ENCODE peak calls at places on chromosomes 12 and 14, in five cellular contexts. J is A549, H is H1, D is ovary, Y is sigmoid colon. Z is an unnamed sample.

GRCh38 chr12:2638273-2639019 is 156.3 kb upstream of the FKBP4 start:
- DNase-seq in D (no peak), Y (peak), H (no peak), J (no peak), Z (no peak)

GRCh38 chr12:71639341-71639760 is 24.3 kb downstream of the ZFC3H1 start:
- DNase-seq in D (no peak), Y (no peak), J (peak), H (no peak), Z (no peak)

GRCh38 chr14:91114079-91115065 is 499 bp downstream of the DGLUCY start:
- DNase-seq in D (no peak), Y (peak), J (no peak), H (peak), Z (no peak)

GRCh38 chr14:60777856-60778578 is 43.5 kb downstream of the MNAT1 start:
- DNase-seq in Y (no peak), H (no peak), J (peak), D (no peak), Z (no peak)

GRCh38 chr14:60639677-60640076 is 9.6 kb downstream of the SIX1 start:
- DNase-seq in H (no peak), J (no peak), D (no peak), Y (no peak), Z (no peak)

GRCh38 chr14:104144911-104145825 is 6.8 kb downstream of the KIF26A start:
- DNase-seq in H (no peak), Y (peak), D (peak), J (no peak), Z (no peak)

GRCh38 chr12:4379410-4379809 is at the start of gene FGF23:
- DNase-seq in J (no peak), D (no peak), Y (no peak), H (peak), Z (peak)

GRCh38 chr12:58310828-58311273 is 369.5 kb downstream of the ATP23 start:
- DNase-seq in Y (no peak), H (no peak), J (peak), D (no peak), Z (no peak)

GRCh38 chr12:57893460-57894353 is 47.2 kb upstream of the CTDSP2 start:
- DNase-seq in H (no peak), J (no peak), Y (peak), D (peak), Z (peak)

GRCh38 chr12:48157889-48158370 is 615 bp upstream of the ASB8 start:
- DNase-seq in H (no peak), D (no peak), J (no peak), Y (no peak), Z (no peak)

GRCh38 chr12:48005750-48006021 is 1.4 kb upstream of the COL2A1 start:
- DNase-seq in D (no peak), Y (no peak), J (no peak), H (no peak), Z (no peak)

GRCh38 chr12:43795716-43796282 is 10.3 kb downstream of the TWF1 start:
- DNase-seq in Y (no peak), J (peak), H (no peak), D (no peak), Z (no peak)

GRCh38 chr12:41188841-41189394 is 798 bp downstream of the PDZRN4 start:
- DNase-seq in J (no peak), D (no peak), Y (no peak), H (no peak), Z (no peak)

GRCh38 chr12:71442567-71442931 is 3.0 kb downstream of the LGR5 start:
- DNase-seq in H (no peak), D (no peak), J (no peak), Y (no peak), Z (no peak)

GRCh38 chr14:95530461-95531170 is 4.2 kb upstream of the GLRX5 start:
- DNase-seq in H (no peak), D (no peak), J (no peak), Y (no peak), Z (no peak)

GRCh38 chr12:12017135-12017581 is 53.6 kb upstream of the BCL2L14 start:
- DNase-seq in J (no peak), D (no peak), Y (no peak), H (no peak), Z (no peak)

GRCh38 chr12:110721570-110721969 is 21.1 kb downstream of the PPP1CC start:
- DNase-seq in D (no peak), J (no peak), H (no peak), Y (no peak), Z (no peak)

GRCh38 chr14:90509403-90509802 is 112.6 kb downstream of the CALM1 start:
- DNase-seq in H (no peak), J (no peak), Y (no peak), D (no peak), Z (no peak)

GRCh38 chr12:57889541-57889989 is 43.0 kb upstream of the CTDSP2 start:
- DNase-seq in J (no peak), Y (peak), D (peak), H (no peak), Z (peak)

GRCh38 chr14:51726166-51726899 is 74.6 kb downstream of the FRMD6 start:
- DNase-seq in J (no peak), H (no peak), D (no peak), Y (no peak), Z (no peak)

GRCh38 chr12:121784460-121784859 is 9.0 kb downstream of the RHOF start:
- DNase-seq in Y (no peak), J (peak), D (no peak), H (no peak), Z (no peak)

DNA sequence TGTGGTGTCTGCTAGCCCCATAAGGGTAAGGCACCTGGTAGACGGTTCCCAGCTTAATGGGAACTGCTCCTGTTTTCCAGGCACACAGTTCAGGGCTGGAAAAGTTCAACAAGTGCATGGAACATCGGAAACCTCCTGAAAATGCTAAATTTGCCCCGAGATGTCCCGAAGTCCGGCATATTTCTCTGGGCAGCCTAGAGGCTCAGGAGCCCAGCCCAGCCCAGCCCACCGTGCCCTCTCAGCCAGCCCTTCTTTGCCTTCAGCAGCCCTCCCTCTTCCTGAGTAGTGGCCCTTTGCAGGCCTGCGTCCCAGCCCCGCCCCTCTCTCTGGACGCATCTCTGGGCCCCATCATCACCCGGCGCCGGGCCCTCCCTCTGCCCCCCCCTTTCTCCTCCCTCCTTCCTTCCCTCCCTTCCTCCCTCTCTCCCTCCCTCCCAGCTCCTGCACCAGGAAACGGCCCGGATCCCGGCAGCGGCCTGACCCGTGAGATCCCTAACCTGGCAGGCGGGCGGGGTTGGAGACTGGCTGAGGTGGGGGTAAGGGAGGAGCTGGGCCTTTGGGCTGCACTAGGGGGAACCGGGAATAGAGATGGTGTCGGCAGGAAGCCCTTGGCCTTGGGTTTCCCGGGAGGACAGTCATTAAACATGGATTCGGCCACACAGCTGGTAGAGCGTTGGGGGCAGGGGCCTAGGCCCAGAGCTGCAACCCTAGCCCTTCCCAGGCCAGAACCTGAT is at the start of gene BCL2L2:
- DNase-seq in H (peak), Y (peak), J (peak), D (peak), Z (peak)
- TF ChIP-seq EP300 in H (no peak), Y (no peak), J (no peak), D (no peak), Z (no peak)

GRCh38 chr14:22572562-22573058 is 16.4 kb downstream of the DAD1 start:
- DNase-seq in Y (no peak), D (no peak), J (peak), H (no peak), Z (no peak)
- TF ChIP-seq EP300 in Y (no peak), D (no peak), J (no peak), H (no peak), Z (no peak)

DNA sequence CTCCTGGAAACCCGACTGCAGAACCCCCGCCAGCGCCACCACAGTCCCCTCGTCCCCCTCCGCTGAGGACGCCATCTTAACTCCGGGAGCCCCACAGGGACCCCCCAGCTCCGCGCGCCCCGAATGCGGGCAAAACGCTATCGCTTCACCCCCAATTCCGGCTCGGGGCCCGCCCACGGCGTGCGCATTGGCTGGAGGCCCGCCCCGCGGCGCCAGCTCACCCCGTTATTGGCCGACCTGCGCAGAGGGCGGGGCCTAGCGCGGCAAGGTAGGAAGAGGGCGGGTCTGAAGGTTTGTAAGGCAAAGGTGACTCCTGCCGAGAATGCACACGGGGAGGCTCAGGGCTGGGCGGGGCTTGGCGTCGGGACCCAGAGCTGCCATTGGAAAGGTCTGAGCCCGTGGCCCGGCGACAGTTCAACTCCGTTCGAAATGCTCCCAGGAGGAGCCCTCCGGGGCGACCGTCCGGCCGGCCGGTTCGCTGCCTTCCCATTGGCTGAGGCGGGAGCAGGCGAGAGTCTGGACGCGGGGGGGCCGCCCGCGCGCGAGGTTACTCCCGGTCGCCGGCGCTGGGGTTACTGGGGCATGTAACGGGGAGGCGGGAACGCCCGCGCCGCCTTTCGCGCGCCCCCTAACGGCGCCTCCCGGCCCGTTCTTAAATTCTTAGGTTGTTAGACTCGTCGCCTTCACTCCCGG is at the start of gene LPCAT3:
- DNase-seq in H (peak), Y (peak), J (peak), D (peak), Z (peak)
- TF ChIP-seq EP300 in H (no peak), Y (peak), J (no peak), D (peak), Z (no peak)

DNA sequence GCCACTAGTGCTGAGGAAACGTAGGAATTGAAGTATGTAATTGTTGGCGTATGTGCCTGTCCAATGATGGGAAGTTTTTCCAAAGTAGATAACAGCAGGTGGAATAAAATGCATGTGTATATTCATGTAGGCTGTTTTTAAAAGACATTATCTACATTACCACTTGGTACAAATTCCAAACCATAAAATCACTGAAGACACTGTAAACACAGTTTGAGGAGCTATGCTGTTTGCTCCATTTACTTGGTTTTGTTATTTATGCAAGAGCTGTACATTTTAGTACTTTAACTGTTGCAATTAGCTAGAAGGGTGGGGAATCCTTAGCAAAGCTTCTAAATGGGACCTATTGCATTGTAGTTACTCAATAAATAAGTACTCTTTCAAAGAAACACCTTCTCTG is 274.5 kb upstream of the DIO2 start:
- DNase-seq in J (no peak), D (no peak), H (no peak), Y (no peak), Z (no peak)
- TF ChIP-seq EP300 in J (no peak), D (no peak), H (no peak), Y (no peak), Z (no peak)

DNA sequence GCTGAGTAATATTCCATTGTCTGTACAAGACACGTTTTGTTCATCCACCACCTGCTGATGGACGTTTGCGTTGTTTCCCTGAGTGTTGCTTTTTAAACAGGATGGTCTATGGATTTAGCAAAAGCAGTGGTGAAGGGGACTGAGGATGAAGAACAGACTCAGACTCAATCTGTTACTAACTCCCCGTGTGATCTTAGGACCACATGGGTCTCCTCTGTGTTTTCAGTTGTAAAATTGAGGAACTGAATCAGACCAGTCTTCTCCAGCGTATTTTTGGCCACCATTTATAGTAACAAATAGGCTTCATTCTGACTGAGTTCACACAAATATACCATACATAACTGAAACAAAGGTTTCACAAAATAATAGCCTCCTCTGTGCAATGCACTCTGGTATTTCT is 85.6 kb downstream of the FOXN3 start:
- DNase-seq in Y (no peak), H (no peak), J (no peak), D (no peak), Z (no peak)
- TF ChIP-seq EP300 in Y (no peak), H (no peak), J (no peak), D (no peak), Z (no peak)

DNA sequence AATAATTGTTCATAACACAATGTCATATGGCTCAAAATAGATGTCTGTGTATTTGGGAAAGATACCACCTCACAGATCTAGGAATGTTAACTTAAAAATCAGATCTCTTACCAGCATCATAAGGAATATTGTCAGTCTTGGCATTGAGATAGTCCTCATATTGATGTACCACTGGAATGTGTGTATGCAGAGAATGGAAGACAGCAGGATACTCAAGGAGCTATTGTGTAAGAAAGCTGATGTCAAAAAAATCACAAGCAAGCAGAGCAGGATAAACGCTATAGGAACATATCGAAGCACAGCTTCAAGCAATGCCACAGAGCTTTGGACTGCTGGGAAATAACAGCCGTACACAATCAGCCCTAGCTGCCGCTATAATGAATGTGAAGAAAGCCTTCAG is 45.1 kb upstream of the GRIN2B start:
- DNase-seq in Y (no peak), H (no peak), D (no peak), J (no peak), Z (no peak)
- TF ChIP-seq EP300 in Y (no peak), H (no peak), D (no peak), J (no peak), Z (no peak)

GRCh38 chr12:105076913-105077312 is 7.3 kb downstream of the ALDH1L2 start:
- DNase-seq in Y (no peak), D (no peak), J (no peak), H (no peak), Z (no peak)
- TF ChIP-seq EP300 in Y (no peak), D (no peak), J (no peak), H (no peak), Z (no peak)

GRCh38 chr12:46403732-46404097 is 31.1 kb upstream of the SLC38A2 start:
- DNase-seq in H (no peak), Y (no peak), D (no peak), J (no peak), Z (no peak)

GRCh38 chr12:46404225-46404631 is 31.7 kb upstream of the SLC38A2 start:
- DNase-seq in H (no peak), Y (no peak), J (no peak), D (no peak), Z (no peak)

GRCh38 chr12:46404733-46405132 is 32.2 kb upstream of the SLC38A2 start:
- DNase-seq in J (no peak), H (no peak), D (no peak), Y (no peak), Z (no peak)

GRCh38 chr12:46407360-46407759 is 34.8 kb upstream of the SLC38A2 start:
- DNase-seq in H (no peak), Y (no peak), D (no peak), J (no peak), Z (no peak)

GRCh38 chr12:46406352-46407027 is 33.9 kb upstream of the SLC38A2 start:
- DNase-seq in D (no peak), H (no peak), J (no peak), Y (no peak), Z (no peak)
- TF ChIP-seq EP300 in D (no peak), H (no peak), J (no peak), Y (no peak), Z (no peak)

GRCh38 chr12:101859664-101860607 is 17.4 kb upstream of the DRAM1 start:
- DNase-seq in Y (no peak), J (no peak), D (no peak), H (no peak), Z (no peak)
- TF ChIP-seq EP300 in Y (no peak), J (no peak), D (no peak), H (no peak), Z (no peak)

GRCh38 chr12:116207274-116207673 is 70.2 kb downstream of the MED13L start:
- DNase-seq in Y (no peak), H (no peak), D (no peak), J (no peak), Z (no peak)
- TF ChIP-seq EP300 in Y (no peak), H (no peak), D (no peak), J (no peak), Z (no peak)